ENCODE peak calls at places on chromosome 2, in five cellular contexts. E is activated CD4-positive, alpha-beta memory T cell treated with anti-CD3 and anti-CD28 coated beads, Interleukin-2, amount 10 ng/mL, durations not matched to agents 7 days and 5 days; Y is activated T-helper 1 cell treated with anti-CD3 and anti-CD28 coated beads, Interleukin-2, amount 50 U/mL, for 16 hours; X is endodermal cell; N is retina. Z is an unnamed sample.

GRCh38 chr2:230225486-230225885 is at the start of gene SP140:
- DNase-seq in E (peak; percentile 88), Y (peak; percentile 64), X (no peak), N (no peak), Z (peak; percentile 70)

GRCh38 chr2:45892757-45893156 is 241.3 kb downstream of the PRKCE start:
- DNase-seq in E (no peak), Y (no peak), X (no peak), N (peak; percentile 23), Z (no peak)

GRCh38 chr2:25197336-25198208 is 29.2 kb upstream of the POMC start:
- DNase-seq in E (no peak), Y (no peak), X (no peak), N (no peak), Z (peak; percentile 58)

GRCh38 chr2:153808675-153809074 is 63.0 kb upstream of the GALNT13 start:
- DNase-seq in E (no peak), Y (no peak), X (no peak), N (no peak), Z (no peak)

GRCh38 chr2:151111599-151112278 is 149.9 kb downstream of the RBM43 start:
- DNase-seq in E (no peak), Y (no peak), X (peak; percentile 49), N (no peak), Z (no peak)

GRCh38 chr2:25851740-25852503 is 26.4 kb downstream of the ASXL2 start:
- DNase-seq in E (peak; percentile 25), Y (no peak), X (no peak), N (peak; percentile 9), Z (peak; percentile 79)

GRCh38 chr2:177906041-177906718 is 166.4 kb downstream of the PDE11A start:
- DNase-seq in E (peak; percentile 72), Y (peak; percentile 30), X (peak; percentile 96), N (peak; percentile 68), Z (peak; percentile 31)

GRCh38 chr2:188975497-188976102 is 1.4 kb downstream of the COL3A1 start:
- DNase-seq in E (no peak), Y (no peak), X (no peak), N (no peak), Z (no peak)

GRCh38 chr2:126883661-126884030 is 15.0 kb upstream of the TEX51 start:
- DNase-seq in E (no peak), Y (no peak), X (peak; percentile 20), N (no peak), Z (no peak)

GRCh38 chr2:20141056-20141762 is 83.7 kb downstream of the SDC1 start:
- DNase-seq in E (no peak), Y (no peak), X (peak; percentile 79), N (no peak), Z (no peak)